ENCODE peak calls at places on chromosomes 1 and 21, in ten cellular contexts. E, I, Y, R, W, V, S, P, T and H are unnamed samples.

GRCh38 chr1:1004420-1004779 is 4.5 kb upstream of the HES4 start:
- DNase-seq in W (no peak), E (no peak), I (no peak), V (no peak), P (no peak), R (no peak), T (no peak), Y (no peak), S (no peak), H (no peak)

GRCh38 chr1:162939035-162939434 is 78.1 kb upstream of the CCDC190 start:
- DNase-seq in E (peak), I (no peak), S (no peak), W (no peak), Y (no peak), R (no peak), T (no peak), P (no peak), V (no peak), H (no peak)

GRCh38 chr1:213977909-213978308 is 9.9 kb upstream of the PROX1 start:
- DNase-seq in Y (no peak), S (no peak), V (no peak), R (no peak), P (no peak), W (no peak), E (no peak), I (no peak), T (no peak), H (no peak)

GRCh38 chr1:237679687-237680086 is 211.0 kb downstream of the ZP4 start:
- DNase-seq in E (no peak), S (no peak), Y (no peak), V (no peak), P (no peak), W (no peak), R (no peak), T (no peak), I (no peak), H (no peak)

GRCh38 chr1:213122514-213122929 is 71.5 kb downstream of the RPS6KC1 start:
- DNase-seq in P (no peak), S (peak), I (no peak), T (no peak), Y (no peak), W (no peak), V (no peak), R (no peak), E (peak), H (no peak)

GRCh38 chr1:20120796-20121195 is 1.5 kb upstream of the PLA2G2D start:
- DNase-seq in E (no peak), P (no peak), T (no peak), Y (no peak), I (no peak), R (no peak), S (no peak), W (no peak), V (no peak), H (no peak)

GRCh38 chr1:172203135-172203823 is 217.2 kb upstream of the C1orf105 start:
- DNase-seq in W (no peak), V (no peak), T (no peak), Y (no peak), I (no peak), E (no peak), S (no peak), R (no peak), P (no peak), H (no peak)

GRCh38 chr1:147167361-147167760 is 4.9 kb downstream of the PRKAB2 start:
- DNase-seq in T (no peak), E (peak), P (no peak), I (no peak), R (no peak), S (no peak), W (no peak), Y (no peak), V (no peak), H (no peak)

GRCh38 chr1:78355646-78356045 is 135.1 kb upstream of the PTGFR start:
- DNase-seq in T (no peak), S (no peak), I (no peak), Y (no peak), R (no peak), P (no peak), W (no peak), V (no peak), E (no peak), H (no peak)

GRCh38 chr1:218480691-218481099 is 135.6 kb downstream of the TGFB2 start:
- DNase-seq in I (no peak), T (no peak), Y (no peak), V (no peak), W (no peak), E (peak), P (no peak), R (no peak), S (no peak), H (no peak)

GRCh38 chr1:230907472-230908205 is 39.3 kb upstream of the C1orf198 start:
- DNase-seq in V (no peak), W (no peak), E (no peak), Y (no peak), R (no peak), T (no peak), P (no peak), S (no peak), I (no peak), H (no peak)

GRCh38 chr1:234865171-234866006 is 255.4 kb upstream of the IRF2BP2 start:
- DNase-seq in R (no peak), S (no peak), P (no peak), V (no peak), Y (no peak), T (peak), W (no peak), I (no peak), E (no peak), H (no peak)

GRCh38 chr1:208820600-208821232 is 576.5 kb upstream of the PLXNA2 start:
- DNase-seq in W (no peak), V (no peak), I (no peak), Y (no peak), S (no peak), E (no peak), R (no peak), P (no peak), T (no peak), H (no peak)

GRCh38 chr1:10648689-10649483 is 147.6 kb downstream of the CASZ1 start:
- DNase-seq in W (peak), Y (no peak), E (no peak), V (no peak), T (no peak), S (peak), R (no peak), I (no peak), P (no peak), H (no peak)

GRCh38 chr1:71365451-71365850 is 284.6 kb upstream of the ZRANB2 start:
- DNase-seq in T (no peak), V (no peak), S (no peak), E (no peak), R (no peak), P (no peak), W (no peak), Y (no peak), I (no peak), H (no peak)

GRCh38 chr1:207389728-207390464 is 64.2 kb upstream of the CR2 start:
- DNase-seq in S (no peak), E (no peak), I (no peak), W (no peak), V (no peak), P (no peak), T (no peak), R (no peak), Y (no peak), H (no peak)

GRCh38 chr1:2093055-2093454 is 42.8 kb downstream of the PRKCZ start:
- DNase-seq in P (no peak), R (no peak), W (no peak), E (no peak), V (no peak), Y (no peak), T (no peak), I (no peak), S (no peak), H (no peak)

GRCh38 chr1:173421266-173421665 is 55.9 kb upstream of the PRDX6 start:
- DNase-seq in T (no peak), P (no peak), R (no peak), Y (no peak), V (no peak), I (no peak), E (no peak), S (no peak), W (no peak), H (no peak)

GRCh38 chr1:76390451-76390850 is 315.9 kb downstream of the ST6GALNAC3 start:
- DNase-seq in P (no peak), I (peak), E (no peak), T (no peak), R (no peak), Y (no peak), S (no peak), V (no peak), W (no peak), H (peak)

DNA sequence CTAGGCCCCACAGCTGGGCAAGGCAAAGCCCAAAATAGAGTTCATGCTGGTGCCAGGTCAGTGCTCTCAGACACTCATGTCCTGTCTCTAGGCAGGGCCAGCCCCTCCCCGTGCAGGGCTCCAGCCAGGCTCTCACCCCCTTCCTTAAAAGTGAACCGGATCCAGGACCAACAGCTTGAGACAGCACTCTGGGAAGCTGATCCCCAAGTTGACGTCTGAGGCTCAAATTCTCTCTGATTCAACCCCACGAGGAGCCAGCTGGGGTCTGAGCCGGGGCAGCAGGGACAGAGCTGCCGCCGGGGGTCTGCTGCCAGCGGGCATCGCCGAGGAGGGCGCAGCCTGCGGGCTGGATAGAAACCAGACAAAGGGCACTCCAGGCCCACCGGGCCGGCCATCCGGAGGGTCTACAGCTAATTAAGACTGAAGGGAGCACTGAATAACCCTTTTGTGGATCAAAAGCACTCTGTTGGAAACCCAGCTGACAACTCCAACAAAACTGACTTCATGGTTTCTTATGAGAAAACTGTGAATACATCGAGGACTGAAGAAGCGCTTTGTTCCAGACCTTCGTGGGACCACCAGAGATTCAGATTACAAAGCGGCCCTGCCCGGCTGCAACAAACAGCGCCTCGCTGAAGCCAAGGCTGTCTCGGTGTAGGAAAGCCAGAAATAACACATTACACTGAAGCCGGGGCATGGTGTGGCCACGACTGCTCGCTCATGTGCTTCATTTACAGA is 95.8 kb downstream of the PSMG1 start:
- DNase-seq in P (no peak), W (no peak), S (no peak), R (no peak), T (no peak), Y (no peak), I (no peak), E (no peak), V (no peak), H (no peak)
- TF ChIP-seq POLR2A in P (no peak), W (no peak), S (no peak), R (no peak), T (no peak), Y (no peak), I (no peak), E (no peak), V (no peak), H (no peak)

GRCh38 chr1:160626560-160627342 is 20.1 kb downstream of the SLAMF1 start:
- DNase-seq in S (no peak), P (no peak), V (no peak), Y (no peak), R (no peak), I (no peak), E (no peak), W (no peak), T (no peak), H (no peak)
- TF ChIP-seq POLR2AphosphoS5 in S (no peak), P (no peak), V (no peak), Y (no peak), R (no peak), I (no peak), E (no peak), W (no peak), T (no peak), H (no peak)

GRCh38 chr1:63920154-63921117 is 146.6 kb downstream of the ROR1 start:
- DNase-seq in P (no peak), R (no peak), W (no peak), S (no peak), I (no peak), T (no peak), V (no peak), Y (no peak), E (no peak), H (no peak)
- H3K4me3 ChIP-seq in P (no peak), R (no peak), W (no peak), S (no peak), I (no peak), T (no peak), V (no peak), Y (no peak), E (no peak), H (no peak)

DNA sequence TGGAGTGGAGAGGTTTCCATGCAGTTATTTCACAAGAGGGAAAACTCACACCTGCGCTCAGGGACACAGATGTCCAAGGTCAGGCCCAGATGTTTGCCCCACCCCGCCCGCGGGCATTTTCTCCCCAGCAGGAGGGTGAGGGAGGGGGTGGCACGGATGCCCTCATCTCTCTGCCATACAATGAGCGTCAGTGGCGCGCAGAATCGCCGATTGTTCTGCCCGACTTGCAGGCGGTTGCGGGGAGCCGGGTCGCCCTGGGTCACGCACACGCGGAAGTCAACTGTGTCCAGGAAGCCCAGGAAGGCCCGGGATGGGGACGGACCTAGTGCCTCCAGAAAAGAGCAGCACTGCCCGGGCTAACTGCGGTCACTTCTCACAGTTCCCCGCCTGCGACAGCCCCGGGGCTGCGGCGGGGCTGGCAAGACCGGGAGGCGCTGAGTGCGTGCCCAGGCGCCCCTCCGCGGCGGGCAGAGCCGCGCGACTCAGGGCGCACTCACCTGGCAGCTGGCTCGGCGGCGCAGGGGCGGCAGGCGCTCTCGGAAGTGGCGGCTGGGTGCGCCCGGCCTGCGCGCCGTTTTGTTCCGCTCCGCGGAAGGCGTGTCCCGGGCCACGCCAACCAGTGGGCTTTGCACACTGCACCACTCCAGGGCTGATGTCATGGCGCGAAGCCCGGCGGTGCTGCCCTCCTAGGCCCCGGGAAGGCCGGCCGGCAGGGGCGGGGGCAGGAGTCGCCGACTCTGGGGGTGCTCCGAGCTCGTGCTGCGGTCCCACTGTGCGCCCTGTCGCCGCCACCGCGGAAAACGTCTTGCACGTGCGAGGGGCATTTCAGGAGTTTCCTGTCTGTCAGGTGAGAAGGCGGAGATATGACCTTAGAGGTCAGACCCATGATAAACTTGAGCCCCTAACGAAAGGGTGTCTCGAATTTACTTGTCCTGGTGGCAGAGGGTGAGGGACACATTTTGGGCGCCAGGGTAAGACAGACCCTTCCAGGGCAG is at the start of gene CSRP1:
- DNase-seq in V (peak), W (no peak), P (peak), T (peak), Y (peak), I (peak), S (peak), R (peak), E (no peak), H (peak)
- TF ChIP-seq POLR2A in V (no peak), W (no peak), P (no peak), T (no peak), Y (peak), I (peak), S (peak), R (peak), E (peak), H (peak)